ENCODE peak calls at places on chromosomes 1 and 21, in seven cellular contexts. X, I, E, Y, Z, W and B are unnamed samples.

GRCh38 chr1:82090104-82090503 is 289.4 kb downstream of the ADGRL2 start:
- DNase-seq in Z (no peak), W (no peak), Y (no peak), I (peak; percentile 48), E (peak; percentile 13), X (no peak), B (no peak)

GRCh38 chr1:1256956-1257871 is 10.7 kb upstream of the C1QTNF12 start:
- DNase-seq in Z (no peak), I (no peak), W (no peak), E (no peak), X (no peak), Y (no peak), B (no peak)

GRCh38 chr1:15345711-15346355 is 63.9 kb upstream of the EFHD2 start:
- DNase-seq in Z (no peak), X (no peak), W (peak; percentile 93), I (no peak), E (no peak), Y (peak; percentile 67), B (no peak)

GRCh38 chr1:248873993-248874671 is 15.2 kb upstream of the ZNF692 start:
- DNase-seq in Z (peak; percentile 90), E (no peak), I (peak; percentile 94), W (peak; percentile 95), Y (peak; percentile 86), X (no peak), B (peak; percentile 37)

GRCh38 chr1:41479000-41479807 is 5.3 kb downstream of the EDN2 start:
- DNase-seq in Y (no peak), X (no peak), E (peak; percentile 74), W (no peak), Z (peak; percentile 75), I (peak; percentile 71), B (no peak)

GRCh38 chr1:51439895-51440294 is 79.2 kb downstream of the EPS15 start:
- DNase-seq in Y (no peak), X (no peak), Z (no peak), I (no peak), E (no peak), W (no peak), B (no peak)

GRCh38 chr1:1908506-1908791 is 6.6 kb upstream of the CALML6 start:
- DNase-seq in E (no peak), W (no peak), I (no peak), Z (no peak), Y (no peak), X (no peak), B (no peak)

GRCh38 chr1:27031235-27032118 is 18.8 kb upstream of the TENT5B start:
- DNase-seq in Z (peak; percentile 71), E (peak; percentile 77), Y (peak; percentile 89), X (peak; percentile 51), I (peak; percentile 71), W (no peak), B (no peak)

GRCh38 chr1:228280106-228280901 is 72.5 kb downstream of the OBSCN start:
- DNase-seq in X (no peak), I (no peak), E (no peak), Z (peak; percentile 15), Y (peak; percentile 4), W (no peak), B (no peak)

GRCh38 chr1:32071758-32072621 is 749 bp upstream of the TMEM39B start:
- DNase-seq in Y (no peak), E (peak; percentile 68), I (peak; percentile 88), Z (no peak), X (no peak), W (no peak), B (peak; percentile 5)

GRCh38 chr1:167489581-167490340 is 28.6 kb downstream of the CD247 start:
- DNase-seq in I (no peak), X (no peak), Z (no peak), W (no peak), Y (no peak), E (no peak), B (no peak)

DNA sequence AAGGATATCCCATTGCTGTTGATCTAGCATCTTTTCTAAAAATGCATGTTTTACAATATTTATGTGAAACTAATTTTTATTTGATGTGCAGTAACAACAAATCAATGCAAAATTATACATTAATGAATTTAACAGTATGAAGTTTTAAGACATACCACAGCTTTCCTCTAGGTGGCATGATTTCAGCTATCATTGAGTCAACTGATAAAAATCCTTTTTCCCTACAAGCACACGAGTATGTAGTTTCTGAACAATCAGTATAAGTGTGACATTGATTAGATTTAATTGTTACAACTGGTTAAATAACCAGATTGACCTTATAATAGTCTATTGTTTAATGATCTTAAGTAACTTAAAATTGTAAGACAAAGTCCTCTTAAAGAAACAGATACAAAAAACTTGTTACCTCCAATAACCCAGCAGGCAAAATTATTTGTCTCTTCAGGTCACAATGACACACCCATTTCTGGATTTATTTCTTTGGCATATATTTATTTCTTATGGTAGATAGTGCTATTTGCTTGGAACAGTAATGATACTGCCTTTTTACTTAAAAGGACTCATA is 5.8 kb upstream of the TGFB2 start:
- DNase-seq in Y (no peak), I (peak; percentile 75), W (no peak), E (peak; percentile 64), X (no peak), Z (no peak), B (no peak)
- TF ChIP-seq CTCF in Y (peak; percentile 61), I (peak; percentile 57), W (peak; percentile 72), E (peak; percentile 65), X (peak; percentile 69), Z (peak; percentile 50), B (peak; percentile 58)

GRCh38 chr1:216722841-216723240 is 388 bp downstream of the ESRRG start:
- DNase-seq in W (no peak), Y (no peak), E (no peak), X (no peak), Z (no peak), I (no peak), B (no peak)
- H3K4me3 ChIP-seq in W (peak overlapping the region; percentile 65), Y (peak overlapping the region; percentile 36), E (peak overlapping the region; percentile 46), X (no peak overlapping the region), Z (no peak overlapping the region), I (no peak overlapping the region), B (no peak overlapping the region)

GRCh38 chr21:44483288-44484237 is 28.3 kb downstream of the LRRC3 start:
- DNase-seq in E (no peak), X (no peak), W (no peak), Z (no peak), Y (no peak), I (peak; percentile 10), B (peak; percentile 13)

GRCh38 chr21:44484498-44485253 is 29.4 kb downstream of the LRRC3 start:
- DNase-seq in Y (no peak), Z (no peak), X (no peak), I (no peak), W (no peak), E (no peak), B (no peak)

GRCh38 chr21:44485796-44486195 is 30.5 kb downstream of the LRRC3 start:
- DNase-seq in I (no peak), W (no peak), Y (no peak), E (no peak), Z (no peak), X (no peak), B (no peak)

GRCh38 chr21:44486302-44486701 is 31.0 kb downstream of the LRRC3 start:
- DNase-seq in W (no peak), I (no peak), E (no peak), Y (no peak), Z (no peak), X (no peak), B (no peak)

DNA sequence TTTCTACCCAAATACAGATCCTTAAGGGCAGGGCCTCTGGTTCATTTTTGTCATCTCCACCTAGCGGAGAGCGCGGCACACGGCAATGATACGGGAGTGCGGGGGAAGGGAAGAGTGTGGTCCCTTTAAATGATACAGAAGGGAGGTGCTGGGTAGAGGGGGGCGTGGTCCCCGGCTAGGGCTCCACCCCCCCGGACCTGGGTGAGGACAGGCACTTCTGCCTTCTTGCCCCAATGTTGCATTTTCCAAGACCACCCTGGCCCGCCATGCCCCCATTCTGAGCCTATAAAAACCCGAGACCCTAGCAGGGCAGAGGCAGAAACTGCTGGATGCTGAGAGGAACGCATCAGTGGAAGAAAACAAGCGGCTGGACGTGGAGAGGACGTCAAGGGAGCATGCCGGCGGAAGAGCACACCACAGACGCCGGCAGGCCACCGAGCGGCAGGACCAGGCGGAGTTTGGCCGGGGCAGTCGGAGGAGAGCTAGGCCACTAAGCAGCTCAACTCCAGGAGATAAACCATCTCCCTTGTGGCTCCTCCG is 30.0 kb downstream of the LRRC3 start:
- DNase-seq in X (no peak), W (no peak), Y (no peak), Z (peak; percentile 43), E (peak; percentile 6), I (peak; percentile 51), B (peak; percentile 1)
- TF ChIP-seq CTCF in X (peak; percentile 12), W (peak; percentile 16), Y (no peak), Z (no peak), E (peak; percentile 12), I (peak; percentile 46), B (peak; percentile 24)

GRCh38 chr1:44368471-44369151 is 13.6 kb upstream of the ERI3 start:
- DNase-seq in W (no peak), E (no peak), Z (no peak), X (no peak), Y (no peak), I (peak; percentile 14), B (no peak)
- H3K4me3 ChIP-seq in W (no peak overlapping the region), E (no peak overlapping the region), Z (no peak overlapping the region), X (no peak overlapping the region), Y (no peak overlapping the region), I (no peak overlapping the region), B (no peak overlapping the region)

GRCh38 chr1:118184737-118185082 is 318 bp downstream of the SPAG17 start:
- DNase-seq in E (no peak), I (peak; percentile 3), W (no peak), X (no peak), Y (no peak), Z (no peak), B (no peak)

GRCh38 chr1:118186026-118186425 is 998 bp upstream of the SPAG17 start:
- DNase-seq in Y (no peak), E (no peak), I (no peak), Z (no peak), W (no peak), X (no peak), B (no peak)

GRCh38 chr1:118185083-118185899 is at the start of gene SPAG17:
- DNase-seq in X (no peak), I (peak; percentile 50), E (peak; percentile 40), Z (peak; percentile 52), Y (peak; percentile 48), W (no peak), B (no peak)
- TF ChIP-seq CTCF in X (peak; percentile 57), I (no peak), E (peak; percentile 48), Z (no peak), Y (no peak), W (no peak), B (peak; percentile 41)

GRCh38 chr1:234613128-234613875 is 3.3 kb upstream of the IRF2BP2 start:
- DNase-seq in I (peak; percentile 92), Y (peak; percentile 27), E (peak; percentile 78), Z (no peak), X (no peak), W (peak; percentile 21), B (peak; percentile 92)
- H3K4me3 ChIP-seq in I (peak overlapping the region; percentile 30), Y (peak overlapping the region; percentile 9), E (peak overlapping the region; percentile 9), Z (peak overlapping the region; percentile 20), X (no peak overlapping the region), W (peak overlapping the region; percentile 87), B (no peak overlapping the region)

DNA sequence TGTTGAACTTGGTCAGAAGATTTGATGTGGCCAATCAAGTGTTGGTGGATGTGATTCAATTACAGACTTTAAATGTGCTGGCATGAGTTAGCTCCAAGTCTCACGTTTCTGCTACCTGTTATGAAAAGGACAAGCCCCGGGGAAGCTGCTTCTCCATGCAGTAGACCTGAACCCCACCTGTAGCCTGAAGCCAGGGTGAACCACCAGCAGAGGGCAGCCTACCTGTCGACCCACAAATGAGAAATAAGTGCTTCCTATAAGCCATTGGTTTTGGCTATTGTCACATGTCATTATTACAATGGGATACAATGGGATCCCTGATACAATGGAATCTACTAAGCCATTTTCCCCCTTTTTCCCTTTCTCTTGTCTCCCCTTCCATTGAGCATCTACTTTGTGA is 230.2 kb downstream of the PRDM2 start:
- DNase-seq in Z (no peak), X (no peak), Y (no peak), I (peak; percentile 28), W (peak; percentile 78), E (no peak), B (no peak)
- TF ChIP-seq CTCF in Z (no peak), X (no peak), Y (peak; percentile 21), I (peak; percentile 39), W (no peak), E (no peak), B (no peak)